ENCODE peak calls at places on chromosomes 6 and 20, in nine cellular contexts. O is keratinocyte, W is right lobe of liver, M is cardiac muscle cell, C is iPS DF 6.9, K is sigmoid colon, Q is spleen, N is ascending aorta, B is choroid plexus epithelial cell. A is an unnamed sample.
A peak's percentile ranks its signal among the peaks of the same experiment; 100 is the strongest.

GRCh38 chr6:69398311-69398710 is 398.5 kb downstream of the LMBRD1 start:
- DNase-seq in O (no peak), W (no peak), M (no peak), C (no peak), K (no peak), Q (no peak), N (no peak), B (no peak), A (no peak)

GRCh38 chr6:44661221-44661609 is 273.7 kb downstream of the CDC5L start:
- DNase-seq in O (peak; percentile 56), W (no peak), M (no peak), C (no peak), K (no peak), Q (no peak), N (no peak), B (peak; percentile 13), A (no peak)

GRCh38 chr20:45343445-45343866 is 4.8 kb downstream of the SDC4 start:
- DNase-seq in O (no peak), W (peak; percentile 77), M (no peak), C (no peak), K (no peak), Q (no peak), N (no peak), B (no peak), A (no peak)

GRCh38 chr6:75217203-75217602 is 11.3 kb upstream of the COL12A1 start:
- DNase-seq in O (no peak), W (no peak), M (no peak), C (no peak), K (no peak), Q (no peak), N (no peak), B (peak; percentile 67), A (no peak)

GRCh38 chr6:89999154-89999553 is 104.9 kb downstream of the GJA10 start:
- DNase-seq in O (no peak), W (no peak), M (no peak), C (no peak), K (no peak), Q (no peak), N (no peak), B (no peak), A (peak; percentile 54)

GRCh38 chr6:53441035-53441493 is 92.3 kb upstream of the ELOVL5 start:
- DNase-seq in O (no peak), W (no peak), M (no peak), C (no peak), K (no peak), Q (no peak), N (no peak), B (no peak), A (no peak)

GRCh38 chr6:11592289-11592906 is 54.8 kb downstream of the TMEM170B start:
- DNase-seq in O (no peak), W (peak; percentile 59), M (no peak), C (no peak), K (no peak), Q (no peak), N (no peak), B (peak; percentile 38), A (no peak)

GRCh38 chr6:162443101-162443500 is 284.5 kb downstream of the PRKN start:
- DNase-seq in O (no peak), W (peak; percentile 59), M (no peak), C (no peak), K (no peak), Q (no peak), N (no peak), B (no peak), A (no peak)

GRCh38 chr6:127690092-127690491 is 113.1 kb downstream of the C6orf58 start:
- DNase-seq in O (no peak), W (no peak), M (peak; percentile 18), C (no peak), K (no peak), Q (no peak), N (no peak), B (peak; percentile 69), A (no peak)

GRCh38 chr6:692356-692851 is 535 bp downstream of the EXOC2 start:
- DNase-seq in O (no peak), W (peak; percentile 65), M (peak; percentile 35), C (no peak), K (peak; percentile 70), Q (peak; percentile 92), N (no peak), B (peak; percentile 59), A (no peak)

GRCh38 chr6:38973178-38974057 is 75.2 kb upstream of the GLP1R start:
- DNase-seq in O (peak; percentile 41), W (no peak), M (peak; percentile 57), C (peak; percentile 25), K (no peak), Q (no peak), N (no peak), B (peak; percentile 89), A (no peak)

GRCh38 chr6:24963887-24964570 is 28.3 kb upstream of the RIPOR2 start:
- DNase-seq in O (no peak), W (no peak), M (no peak), C (no peak), K (no peak), Q (no peak), N (no peak), B (no peak), A (no peak)

GRCh38 chr6:142844065-142844755 is 100.8 kb downstream of the HIVEP2 start:
- DNase-seq in O (no peak), W (no peak), M (no peak), C (no peak), K (no peak), Q (no peak), N (no peak), B (peak; percentile 60), A (no peak)

GRCh38 chr6:4994741-4995140 is 9.1 kb downstream of the RPP40 start:
- DNase-seq in O (no peak), W (no peak), M (no peak), C (no peak), K (no peak), Q (no peak), N (no peak), B (no peak), A (no peak)

GRCh38 chr6:22149081-22149480 is 147.8 kb downstream of the PRL start:
- DNase-seq in O (no peak), W (no peak), M (no peak), C (no peak), K (no peak), Q (no peak), N (no peak), B (no peak), A (no peak)

GRCh38 chr20:728022-728944 is 40.0 kb downstream of the SLC52A3 start:
- DNase-seq in O (no peak), W (peak; percentile 60), M (peak; percentile 90), C (peak; percentile 61), K (no peak), Q (peak; percentile 74), N (no peak), B (peak; percentile 45), A (no peak)

GRCh38 chr20:63498950-63499332 is at the start of gene EEF1A2:
- DNase-seq in O (no peak), W (peak; percentile 41), M (peak; percentile 83), C (no peak), K (peak; percentile 58), Q (peak; percentile 80), N (no peak), B (no peak), A (no peak)

GRCh38 chr20:63497946-63498935 is 642 bp downstream of the EEF1A2 start:
- DNase-seq in O (no peak), W (peak; percentile 42), M (peak; percentile 69), C (no peak), K (peak; percentile 66), Q (no peak), N (no peak), B (no peak), A (no peak)

GRCh38 chr20:63500902-63501817 is 2.3 kb upstream of the EEF1A2 start:
- DNase-seq in O (no peak), W (peak; percentile 41), M (no peak), C (no peak), K (no peak), Q (no peak), N (no peak), B (no peak), A (no peak)

GRCh38 chr20:63500151-63500901 is 1.4 kb upstream of the EEF1A2 start:
- DNase-seq in O (no peak), W (peak; percentile 42), M (peak; percentile 56), C (no peak), K (no peak), Q (no peak), N (no peak), B (no peak), A (no peak)

GRCh38 chr20:63499333-63499969 is 568 bp upstream of the EEF1A2 start:
- DNase-seq in O (no peak), W (peak; percentile 40), M (peak; percentile 62), C (no peak), K (peak; percentile 58), Q (no peak), N (no peak), B (no peak), A (no peak)
- H3K4me3 ChIP-seq in O (no peak overlapping the region), W (no peak overlapping the region), M (peak overlapping the region; percentile 92), C (peak overlapping the region; percentile 53), K (no peak overlapping the region), Q (peak overlapping the region; percentile 27), N (peak overlapping the region; percentile 53), B (no peak overlapping the region), A (no peak overlapping the region)

GRCh38 chr20:41366546-41367392 is at the start of gene EMILIN3:
- DNase-seq in O (no peak), W (no peak), M (peak; percentile 80), C (no peak), K (no peak), Q (no peak), N (no peak), B (no peak), A (no peak)
- H3K4me3 ChIP-seq in O (no peak within 1 kb of the TSS), W (no peak within 1 kb of the TSS), M (peak within 1 kb of the TSS; percentile 38), C (peak within 1 kb of the TSS; percentile 39), K (peak within 1 kb of the TSS; percentile 5), Q (no peak within 1 kb of the TSS), N (peak within 1 kb of the TSS; percentile 34), B (peak within 1 kb of the TSS; percentile 26), A (no peak within 1 kb of the TSS)

DNA sequence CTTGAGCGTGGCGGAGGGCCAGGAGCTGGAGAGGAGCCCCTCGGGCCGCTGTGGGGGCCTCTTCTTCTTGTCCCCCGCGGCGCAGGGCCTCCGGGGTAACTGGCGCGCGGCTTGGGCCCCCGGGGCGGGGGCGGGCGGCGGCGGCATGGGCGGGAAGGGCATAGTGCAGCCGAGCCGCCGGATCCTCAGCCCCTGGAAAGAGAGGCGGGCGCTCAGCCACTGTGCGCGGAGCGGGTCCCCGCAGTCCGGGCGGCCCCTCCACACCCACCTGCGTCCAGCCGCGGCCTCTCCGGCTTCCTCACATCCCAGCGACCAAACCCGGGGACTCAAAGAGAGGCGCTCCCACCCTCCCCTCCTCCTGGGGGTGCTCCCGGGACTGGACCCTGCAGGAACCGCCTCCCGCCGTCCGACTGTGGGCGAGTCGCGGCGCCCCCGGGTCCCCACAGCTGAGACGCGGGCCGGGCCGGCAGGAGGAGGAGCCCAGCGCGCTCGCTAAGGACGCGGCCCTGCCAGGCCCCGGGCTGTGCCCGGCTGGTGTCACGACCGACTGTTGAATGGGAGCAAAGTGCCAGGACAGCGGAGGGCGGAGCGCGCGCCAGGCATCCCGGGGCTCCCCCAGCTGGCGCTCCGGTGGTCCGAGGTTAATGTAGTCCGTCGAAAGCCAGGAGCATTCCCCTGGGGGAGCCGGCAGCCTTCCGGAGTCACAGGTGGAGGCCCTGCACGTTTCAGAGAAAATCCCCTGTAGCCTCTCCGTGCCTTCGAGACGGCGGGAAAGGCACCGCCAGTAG is at the start of gene PRR18:
- DNase-seq in O (no peak), W (peak; percentile 78), M (peak; percentile 38), C (no peak), K (no peak), Q (peak; percentile 74), N (no peak), B (no peak), A (no peak)
- H3K4me3 ChIP-seq in O (no peak within 1 kb of the TSS), W (peak within 1 kb of the TSS; percentile 50), M (peak within 1 kb of the TSS; percentile 40), C (peak within 1 kb of the TSS; percentile 29), K (no peak within 1 kb of the TSS), Q (peak within 1 kb of the TSS; percentile 25), N (peak within 1 kb of the TSS; percentile 51), B (peak within 1 kb of the TSS; percentile 11), A (peak within 1 kb of the TSS; percentile 4)

GRCh38 chr6:67790569-67790968 is 844.5 kb upstream of the ADGRB3 start:
- DNase-seq in O (no peak), W (no peak), M (no peak), C (no peak), K (no peak), Q (no peak), N (no peak), B (no peak), A (no peak)
- H3K4me3 ChIP-seq in O (no peak overlapping the region), W (no peak overlapping the region), M (no peak overlapping the region), C (no peak overlapping the region), K (no peak overlapping the region), Q (no peak overlapping the region), N (no peak overlapping the region), B (no peak overlapping the region), A (no peak overlapping the region)

A was measured in lower leg skin.